ENCODE peak calls at places on chromosomes 16 and 17, in ten cellular contexts. One of them, this sample, is unnamed.

GRCh38 chr16:88503374-88503770 is 50.3 kb downstream of the ZFPM1 start:
- DNase-seq in left ventricle myocardium inferior: no peak
- DNase-seq in heart right ventricle: no peak
- DNase-seq in WTC11: no peak
- DNase-seq in brain microvascular endothelial cell: peak; percentile 39
- DNase-seq in fibroblast of the aortic adventitia: peak; percentile 5
- DNase-seq in AG04450: no peak
- DNase-seq in psoas muscle: no peak
- DNase-seq in lower lobe of right lung: no peak
- DNase-seq in transverse colon: no peak
- DNase-seq in this sample: no peak

GRCh38 chr17:77433385-77434135 is 292.8 kb downstream of the SEC14L1 start:
- DNase-seq in WTC11: no peak
- DNase-seq in fibroblast of the aortic adventitia: peak; percentile 64
- DNase-seq in lower lobe of right lung: no peak
- DNase-seq in transverse colon: no peak
- DNase-seq in left ventricle myocardium inferior: peak; percentile 67
- DNase-seq in psoas muscle: no peak
- DNase-seq in AG04450: no peak
- DNase-seq in brain microvascular endothelial cell: peak; percentile 64
- DNase-seq in heart right ventricle: peak; percentile 72
- DNase-seq in this sample: no peak

GRCh38 chr16:30615358-30616076 is 5.3 kb upstream of the ZNF689 start:
- DNase-seq in AG04450: no peak
- DNase-seq in transverse colon: peak; percentile 82
- DNase-seq in WTC11: peak; percentile 98
- DNase-seq in brain microvascular endothelial cell: peak; percentile 15
- DNase-seq in left ventricle myocardium inferior: peak; percentile 46
- DNase-seq in heart right ventricle: peak; percentile 67
- DNase-seq in fibroblast of the aortic adventitia: peak; percentile 12
- DNase-seq in psoas muscle: peak; percentile 70
- DNase-seq in lower lobe of right lung: peak; percentile 78
- DNase-seq in this sample: no peak

GRCh38 chr16:1262210-1262845 is 6.5 kb downstream of the TPSD1 start:
- DNase-seq in brain microvascular endothelial cell: no peak
- DNase-seq in psoas muscle: no peak
- DNase-seq in WTC11: no peak
- DNase-seq in transverse colon: no peak
- DNase-seq in AG04450: no peak
- DNase-seq in left ventricle myocardium inferior: no peak
- DNase-seq in lower lobe of right lung: no peak
- DNase-seq in heart right ventricle: no peak
- DNase-seq in fibroblast of the aortic adventitia: no peak
- DNase-seq in this sample: no peak

GRCh38 chr16:20675488-20676267 is 21.8 kb downstream of the ACSM1 start:
- DNase-seq in transverse colon: peak; percentile 79
- DNase-seq in WTC11: peak; percentile 31
- DNase-seq in AG04450: no peak
- DNase-seq in brain microvascular endothelial cell: no peak
- DNase-seq in heart right ventricle: no peak
- DNase-seq in fibroblast of the aortic adventitia: peak; percentile 16
- DNase-seq in left ventricle myocardium inferior: no peak
- DNase-seq in psoas muscle: no peak
- DNase-seq in lower lobe of right lung: peak; percentile 49
- DNase-seq in this sample: no peak

GRCh38 chr17:83089322-83090156 is 10.1 kb downstream of the METRNL start:
- DNase-seq in psoas muscle: no peak
- DNase-seq in transverse colon: peak; percentile 78
- DNase-seq in WTC11: no peak
- DNase-seq in lower lobe of right lung: no peak
- DNase-seq in brain microvascular endothelial cell: no peak
- DNase-seq in AG04450: no peak
- DNase-seq in left ventricle myocardium inferior: no peak
- DNase-seq in heart right ventricle: no peak
- DNase-seq in fibroblast of the aortic adventitia: no peak
- DNase-seq in this sample: no peak

GRCh38 chr17:83119987-83120864 is 40.8 kb downstream of the METRNL start:
- DNase-seq in psoas muscle: peak; percentile 46
- DNase-seq in heart right ventricle: no peak
- DNase-seq in fibroblast of the aortic adventitia: no peak
- DNase-seq in WTC11: no peak
- DNase-seq in AG04450: no peak
- DNase-seq in left ventricle myocardium inferior: peak; percentile 20
- DNase-seq in brain microvascular endothelial cell: no peak
- DNase-seq in transverse colon: peak; percentile 39
- DNase-seq in lower lobe of right lung: peak; percentile 73
- DNase-seq in this sample: no peak

GRCh38 chr16:14193316-14193871 is 122.3 kb downstream of the MRTFB start:
- DNase-seq in fibroblast of the aortic adventitia: no peak
- DNase-seq in brain microvascular endothelial cell: no peak
- DNase-seq in AG04450: no peak
- DNase-seq in heart right ventricle: no peak
- DNase-seq in left ventricle myocardium inferior: no peak
- DNase-seq in psoas muscle: no peak
- DNase-seq in WTC11: no peak
- DNase-seq in lower lobe of right lung: no peak
- DNase-seq in transverse colon: peak; percentile 45
- DNase-seq in this sample: no peak

GRCh38 chr17:77285594-77286390 is 145.0 kb downstream of the SEC14L1 start:
- DNase-seq in WTC11: no peak
- DNase-seq in AG04450: peak; percentile 50
- DNase-seq in fibroblast of the aortic adventitia: peak; percentile 71
- DNase-seq in lower lobe of right lung: peak; percentile 92
- DNase-seq in brain microvascular endothelial cell: peak; percentile 83
- DNase-seq in transverse colon: peak; percentile 81
- DNase-seq in left ventricle myocardium inferior: peak; percentile 50
- DNase-seq in heart right ventricle: peak; percentile 54
- DNase-seq in psoas muscle: peak; percentile 77
- DNase-seq in this sample: no peak

GRCh38 chr17:49459401-49459984 is 35.6 kb upstream of the NGFR start:
- DNase-seq in psoas muscle: no peak
- DNase-seq in AG04450: no peak
- DNase-seq in fibroblast of the aortic adventitia: no peak
- DNase-seq in left ventricle myocardium inferior: no peak
- DNase-seq in transverse colon: no peak
- DNase-seq in lower lobe of right lung: no peak
- DNase-seq in brain microvascular endothelial cell: no peak
- DNase-seq in WTC11: peak; percentile 37
- DNase-seq in heart right ventricle: no peak
- DNase-seq in this sample: no peak

GRCh38 chr16:72926671-72927070 is 121.3 kb downstream of the ZFHX3 start:
- DNase-seq in AG04450: no peak
- DNase-seq in WTC11: no peak
- DNase-seq in transverse colon: no peak
- DNase-seq in heart right ventricle: no peak
- DNase-seq in psoas muscle: no peak
- DNase-seq in fibroblast of the aortic adventitia: no peak
- DNase-seq in left ventricle myocardium inferior: no peak
- DNase-seq in lower lobe of right lung: no peak
- DNase-seq in brain microvascular endothelial cell: no peak
- DNase-seq in this sample: no peak

GRCh38 chr16:72928089-72928981 is 119.6 kb downstream of the ZFHX3 start:
- DNase-seq in brain microvascular endothelial cell: no peak
- DNase-seq in heart right ventricle: no peak
- DNase-seq in psoas muscle: no peak
- DNase-seq in lower lobe of right lung: no peak
- DNase-seq in fibroblast of the aortic adventitia: no peak
- DNase-seq in AG04450: no peak
- DNase-seq in left ventricle myocardium inferior: no peak
- DNase-seq in transverse colon: no peak
- DNase-seq in WTC11: no peak
- DNase-seq in this sample: no peak

GRCh38 chr16:72924918-72925630 is 122.9 kb downstream of the ZFHX3 start:
- DNase-seq in fibroblast of the aortic adventitia: no peak
- DNase-seq in AG04450: no peak
- DNase-seq in heart right ventricle: no peak
- DNase-seq in WTC11: no peak
- DNase-seq in transverse colon: no peak
- DNase-seq in lower lobe of right lung: no peak
- DNase-seq in psoas muscle: no peak
- DNase-seq in left ventricle myocardium inferior: no peak
- DNase-seq in brain microvascular endothelial cell: no peak
- DNase-seq in this sample: no peak

GRCh38 chr16:72925631-72925979 is 122.3 kb downstream of the ZFHX3 start:
- DNase-seq in transverse colon: no peak
- DNase-seq in left ventricle myocardium inferior: no peak
- DNase-seq in lower lobe of right lung: no peak
- DNase-seq in heart right ventricle: no peak
- DNase-seq in psoas muscle: no peak
- DNase-seq in brain microvascular endothelial cell: no peak
- DNase-seq in AG04450: no peak
- DNase-seq in fibroblast of the aortic adventitia: no peak
- DNase-seq in WTC11: no peak
- DNase-seq in this sample: no peak

DNA sequence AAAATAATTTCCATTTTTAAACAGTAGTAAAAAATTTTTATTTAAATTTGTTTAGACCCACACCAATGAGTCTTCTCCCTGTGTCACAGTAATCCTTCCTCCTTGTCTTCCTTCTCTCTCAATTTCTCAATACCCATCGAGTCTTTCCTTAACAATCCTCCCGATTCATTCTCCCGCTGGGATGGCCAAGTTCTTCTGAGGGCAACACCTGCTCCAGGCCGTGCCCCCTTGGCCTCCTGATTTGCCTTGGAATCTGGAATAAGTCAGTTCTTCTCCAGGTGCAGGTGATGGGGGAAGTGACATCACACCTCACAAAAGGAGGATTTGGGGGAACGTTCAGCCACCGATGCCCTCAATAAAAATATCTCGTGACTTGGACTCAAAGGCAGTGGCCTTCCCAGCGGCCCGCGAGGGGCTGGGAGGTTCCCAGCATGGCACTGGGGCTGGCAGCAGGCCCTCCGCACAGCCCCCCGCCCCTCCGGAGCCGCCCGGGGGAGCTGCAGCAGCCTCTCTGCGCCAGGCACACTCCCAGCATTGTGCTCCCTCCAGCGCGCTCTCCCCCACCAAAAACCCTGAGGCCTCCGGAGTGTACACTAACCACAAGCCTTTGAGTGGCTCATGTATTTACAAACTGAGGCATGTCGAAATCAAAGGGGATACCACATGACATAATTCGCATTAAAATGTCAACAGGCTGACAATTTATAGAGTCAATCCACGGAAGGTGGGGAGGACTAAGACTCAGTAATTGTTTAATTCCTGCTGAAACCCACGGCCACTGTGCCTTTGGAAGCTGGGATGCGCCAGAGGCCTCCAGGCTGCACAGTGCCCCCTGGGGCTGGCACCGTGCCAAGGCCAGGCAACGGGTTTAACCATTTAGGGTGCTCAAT is 120.5 kb downstream of the ZFHX3 start:
- DNase-seq in heart right ventricle: no peak
- DNase-seq in AG04450: peak; percentile 78
- DNase-seq in transverse colon: peak; percentile 20
- DNase-seq in left ventricle myocardium inferior: no peak
- DNase-seq in brain microvascular endothelial cell: peak; percentile 53
- DNase-seq in psoas muscle: peak; percentile 66
- DNase-seq in WTC11: no peak
- DNase-seq in lower lobe of right lung: peak; percentile 77
- DNase-seq in fibroblast of the aortic adventitia: peak; percentile 16
- DNase-seq in this sample: peak; percentile 29
- TF ChIP-seq CTCF in heart right ventricle: no peak
- TF ChIP-seq CTCF in AG04450: peak; percentile 12
- TF ChIP-seq CTCF in transverse colon: no peak
- TF ChIP-seq CTCF in left ventricle myocardium inferior: no peak
- TF ChIP-seq CTCF in brain microvascular endothelial cell: no peak
- TF ChIP-seq CTCF in psoas muscle: no peak
- TF ChIP-seq CTCF in WTC11: no peak
- TF ChIP-seq CTCF in lower lobe of right lung: no peak
- TF ChIP-seq CTCF in fibroblast of the aortic adventitia: no peak
- TF ChIP-seq CTCF in this sample: no peak

GRCh38 chr17:10352866-10353265 is 19.9 kb downstream of the MYH13 start:
- DNase-seq in psoas muscle: no peak
- DNase-seq in fibroblast of the aortic adventitia: peak; percentile 38
- DNase-seq in heart right ventricle: no peak
- DNase-seq in WTC11: no peak
- DNase-seq in AG04450: no peak
- DNase-seq in lower lobe of right lung: no peak
- DNase-seq in brain microvascular endothelial cell: no peak
- DNase-seq in left ventricle myocardium inferior: no peak
- DNase-seq in transverse colon: no peak
- DNase-seq in this sample: no peak

DNA sequence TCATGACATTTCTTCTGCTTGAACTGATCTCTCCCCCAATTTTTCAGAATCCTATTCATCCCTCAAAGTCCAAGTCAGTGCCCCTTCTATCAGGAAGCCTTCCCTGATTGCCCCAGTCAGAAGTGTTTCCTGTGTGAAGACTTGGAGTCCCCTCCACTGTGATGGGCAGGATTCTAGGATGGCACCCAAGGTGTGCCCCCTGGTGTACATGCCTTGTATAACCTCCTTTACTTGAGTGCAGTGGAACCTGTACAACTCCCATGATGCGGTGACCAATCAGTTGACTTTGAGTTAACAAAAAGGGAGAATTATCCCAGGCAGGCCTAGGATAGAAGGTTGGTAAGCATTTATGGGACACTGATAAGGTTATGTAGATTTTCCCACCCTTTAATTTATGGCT is 23.4 kb downstream of the MYH13 start:
- DNase-seq in heart right ventricle: no peak
- DNase-seq in AG04450: no peak
- DNase-seq in fibroblast of the aortic adventitia: no peak
- DNase-seq in lower lobe of right lung: no peak
- DNase-seq in left ventricle myocardium inferior: no peak
- DNase-seq in brain microvascular endothelial cell: no peak
- DNase-seq in WTC11: peak; percentile 50
- DNase-seq in psoas muscle: no peak
- DNase-seq in transverse colon: no peak
- DNase-seq in this sample: no peak
- TF ChIP-seq CTCF in heart right ventricle: no peak
- TF ChIP-seq CTCF in AG04450: no peak
- TF ChIP-seq CTCF in fibroblast of the aortic adventitia: peak; percentile 2
- TF ChIP-seq CTCF in lower lobe of right lung: peak; percentile 17
- TF ChIP-seq CTCF in left ventricle myocardium inferior: no peak
- TF ChIP-seq CTCF in brain microvascular endothelial cell: no peak
- TF ChIP-seq CTCF in WTC11: peak; percentile 53
- TF ChIP-seq CTCF in psoas muscle: no peak
- TF ChIP-seq CTCF in transverse colon: peak; percentile 14
- TF ChIP-seq CTCF in this sample: no peak

GRCh38 chr17:51734462-51734861 is 424.1 kb downstream of the CA10 start:
- DNase-seq in fibroblast of the aortic adventitia: peak; percentile 2
- DNase-seq in heart right ventricle: peak; percentile 23
- DNase-seq in left ventricle myocardium inferior: no peak
- DNase-seq in lower lobe of right lung: no peak
- DNase-seq in transverse colon: no peak
- DNase-seq in WTC11: peak; percentile 41
- DNase-seq in brain microvascular endothelial cell: no peak
- DNase-seq in psoas muscle: no peak
- DNase-seq in AG04450: no peak
- DNase-seq in this sample: no peak
- TF ChIP-seq CTCF in fibroblast of the aortic adventitia: peak; percentile 40
- TF ChIP-seq CTCF in heart right ventricle: peak; percentile 32
- TF ChIP-seq CTCF in left ventricle myocardium inferior: peak; percentile 31
- TF ChIP-seq CTCF in lower lobe of right lung: no peak
- TF ChIP-seq CTCF in transverse colon: peak; percentile 8
- TF ChIP-seq CTCF in WTC11: peak; percentile 49
- TF ChIP-seq CTCF in brain microvascular endothelial cell: no peak
- TF ChIP-seq CTCF in psoas muscle: no peak
- TF ChIP-seq CTCF in AG04450: no peak
- TF ChIP-seq CTCF in this sample: no peak

DNA sequence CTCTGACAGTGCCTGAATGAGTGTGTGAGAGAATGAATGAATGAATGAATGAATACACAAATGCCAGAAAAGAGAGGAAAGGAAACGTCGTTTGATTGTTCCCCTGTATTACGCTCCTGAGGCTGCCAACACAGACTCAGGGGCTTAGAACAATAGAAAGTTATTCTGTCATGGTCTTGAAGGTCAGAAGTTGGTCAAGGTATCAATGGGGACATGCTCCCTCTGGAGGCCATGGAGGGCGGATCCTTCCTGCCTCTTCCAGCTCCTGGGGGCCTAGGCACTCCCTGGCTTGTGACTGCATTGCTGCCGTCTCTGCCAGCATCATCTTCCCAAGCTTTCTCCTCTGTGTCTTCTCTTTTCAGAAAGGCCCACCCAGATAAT is 1.5 kb upstream of the SLC38A8 start:
- DNase-seq in psoas muscle: no peak
- DNase-seq in lower lobe of right lung: peak; percentile 21
- DNase-seq in left ventricle myocardium inferior: no peak
- DNase-seq in brain microvascular endothelial cell: no peak
- DNase-seq in heart right ventricle: no peak
- DNase-seq in AG04450: no peak
- DNase-seq in WTC11: peak; percentile 54
- DNase-seq in fibroblast of the aortic adventitia: peak; percentile 45
- DNase-seq in transverse colon: no peak
- DNase-seq in this sample: peak; percentile 3
- TF ChIP-seq CTCF in psoas muscle: peak; percentile 18
- TF ChIP-seq CTCF in lower lobe of right lung: no peak
- TF ChIP-seq CTCF in left ventricle myocardium inferior: peak; percentile 32
- TF ChIP-seq CTCF in brain microvascular endothelial cell: peak; percentile 64
- TF ChIP-seq CTCF in heart right ventricle: peak; percentile 41
- TF ChIP-seq CTCF in AG04450: peak; percentile 47
- TF ChIP-seq CTCF in WTC11: peak; percentile 20
- TF ChIP-seq CTCF in fibroblast of the aortic adventitia: peak; percentile 51
- TF ChIP-seq CTCF in transverse colon: peak; percentile 24
- TF ChIP-seq CTCF in this sample: peak; percentile 42